ENCODE peak calls at places on chromosomes 16 and 17, in five cellular contexts. R is endothelial cell of umbilical vein, Y is ovary, K is stomach, S is adrenal gland. I is an unnamed sample.

GRCh38 chr17:19573075-19573474 is 39.4 kb downstream of the SLC47A1 start:
- DNase-seq in R (no peak), Y (no peak), K (no peak), S (no peak), I (no peak)

GRCh38 chr16:82782715-82783251 is 156.0 kb downstream of the CDH13 start:
- DNase-seq in R (peak), Y (no peak), K (no peak), S (no peak), I (peak)

GRCh38 chr17:47192549-47192948 is 3.5 kb upstream of the CDC27 start:
- DNase-seq in R (no peak), Y (no peak), K (no peak), S (no peak), I (no peak)

GRCh38 chr17:8830141-8830540 is 31.0 kb upstream of the MFSD6L start:
- DNase-seq in R (no peak), Y (no peak), K (no peak), S (no peak), I (no peak)

GRCh38 chr16:85522842-85523601 is 90.1 kb upstream of the GSE1 start:
- DNase-seq in R (no peak), Y (peak), K (peak), S (no peak), I (no peak)

GRCh38 chr17:39400547-39401411 is 647 bp downstream of the FBXL20 start:
- DNase-seq in R (peak), Y (peak), K (peak), S (peak), I (no peak)

GRCh38 chr17:12089809-12090384 is 69.2 kb downstream of the MAP2K4 start:
- DNase-seq in R (peak), Y (no peak), K (no peak), S (no peak), I (no peak)

GRCh38 chr17:32772453-32773025 is 104.4 kb downstream of the MYO1D start:
- DNase-seq in R (no peak), Y (no peak), K (no peak), S (no peak), I (no peak)

GRCh38 chr17:71023631-71024030 is 854.3 kb downstream of the KCNJ2 start:
- DNase-seq in R (no peak), Y (no peak), K (no peak), S (no peak), I (no peak)

GRCh38 chr17:38464723-38465419 is 36.6 kb downstream of the ARHGAP23 start:
- DNase-seq in R (peak), Y (peak), K (peak), S (peak), I (peak)

GRCh38 chr17:14351493-14351892 is 50.6 kb downstream of the HS3ST3B1 start:
- DNase-seq in R (no peak), Y (no peak), K (no peak), S (no peak), I (no peak)

GRCh38 chr17:59561042-59561441 is 4.4 kb upstream of the DHX40 start:
- DNase-seq in R (peak), Y (no peak), K (no peak), S (no peak), I (no peak)

GRCh38 chr17:57927048-57927723 is 28.0 kb downstream of the CUEDC1 start:
- DNase-seq in R (peak), Y (no peak), K (peak), S (no peak), I (no peak)

GRCh38 chr17:41772218-41772585 is 14.3 kb downstream of the JUP start:
- DNase-seq in R (no peak), Y (no peak), K (peak), S (no peak), I (peak)

GRCh38 chr17:81717049-81717765 is 5.1 kb downstream of the SLC25A10 start:
- DNase-seq in R (no peak), Y (no peak), K (no peak), S (no peak), I (peak)

GRCh38 chr17:1002412-1002753 is 5.5 kb downstream of the TIMM22 start:
- DNase-seq in R (no peak), Y (peak), K (no peak), S (no peak), I (no peak)

GRCh38 chr17:65456368-65457151 is 104.9 kb downstream of the AXIN2 start:
- DNase-seq in R (no peak), Y (no peak), K (no peak), S (no peak), I (no peak)

GRCh38 chr17:48294989-48295892 is 134.8 kb downstream of the SKAP1 start:
- DNase-seq in R (peak), Y (no peak), K (no peak), S (no peak), I (no peak)

GRCh38 chr17:73291260-73291801 is 20.5 kb downstream of the CDC42EP4 start:
- DNase-seq in R (peak), Y (peak), K (peak), S (peak), I (peak)

GRCh38 chr16:78122774-78123315 is 23.4 kb downstream of the WWOX start:
- DNase-seq in R (peak), Y (no peak), K (no peak), S (no peak), I (no peak)

GRCh38 chr17:29390856-29391631 is 881 bp downstream of the TAOK1 start:
- DNase-seq in R (peak), Y (no peak), K (no peak), S (peak), I (peak)

GRCh38 chr16:68700120-68700519 is 37.0 kb upstream of the CDH1 start:
- DNase-seq in R (peak), Y (peak), K (no peak), S (no peak), I (no peak)

GRCh38 chr16:27458196-27458728 is 56.3 kb downstream of the IL21R start:
- DNase-seq in R (no peak), Y (no peak), K (no peak), S (no peak), I (no peak)

GRCh38 chr17:35660902-35661301 is 70.5 kb upstream of the RASL10B start:
- DNase-seq in R (no peak), Y (no peak), K (no peak), S (no peak), I (no peak)

GRCh38 chr17:18990331-18990730 is 14.2 kb downstream of the FAM83G start:
- DNase-seq in R (no peak), Y (no peak), K (no peak), S (no peak), I (no peak)

GRCh38 chr16:12119562-12119961 is 143.0 kb downstream of the SNX29 start:
- DNase-seq in R (no peak), Y (peak), K (peak), S (peak), I (no peak)

GRCh38 chr16:69793521-69793920 is 31.4 kb downstream of the WWP2 start:
- DNase-seq in R (no peak), Y (no peak), K (no peak), S (no peak), I (no peak)

GRCh38 chr17:7060165-7060890 is 16.4 kb upstream of the SLC16A11 start:
- DNase-seq in R (peak), Y (no peak), K (peak), S (peak), I (peak)

GRCh38 chr16:56982695-56983094 is 6.7 kb upstream of the NLRC5 start:
- DNase-seq in R (no peak), Y (no peak), K (no peak), S (no peak), I (no peak)

GRCh38 chr16:84947996-84948854 is 63.1 kb downstream of the ZDHHC7 start:
- DNase-seq in R (no peak), Y (no peak), K (no peak), S (no peak), I (peak)

GRCh38 chr16:777826-778225 is 10.4 kb downstream of the RPUSD1 start:
- DNase-seq in R (no peak), Y (no peak), K (no peak), S (no peak), I (no peak)

GRCh38 chr16:27222499-27223225 is 19.3 kb downstream of the KDM8 start:
- DNase-seq in R (no peak), Y (no peak), K (peak), S (no peak), I (peak)

GRCh38 chr16:57797526-57798266 is 4.6 kb downstream of the KIFC3 start:
- DNase-seq in R (no peak), Y (no peak), K (peak), S (no peak), I (peak)

GRCh38 chr16:70634861-70635260 is 11.5 kb upstream of the IL34 start:
- DNase-seq in R (no peak), Y (no peak), K (no peak), S (no peak), I (no peak)

GRCh38 chr16:86942469-86943175 is 364.3 kb downstream of the FOXL1 start:
- DNase-seq in R (no peak), Y (no peak), K (no peak), S (no peak), I (no peak)

GRCh38 chr16:66364959-66365306 is 1.6 kb upstream of the CDH5 start:
- DNase-seq in R (no peak), Y (no peak), K (no peak), S (no peak), I (no peak)

GRCh38 chr16:66365588-66365987 is 903 bp upstream of the CDH5 start:
- DNase-seq in R (peak), Y (peak), K (no peak), S (peak), I (no peak)

GRCh38 chr16:66364117-66364958 is 2.2 kb upstream of the CDH5 start:
- DNase-seq in R (peak), Y (peak), K (no peak), S (peak), I (no peak)

GRCh38 chr16:66367968-66368891 is 1.7 kb downstream of the CDH5 start:
- DNase-seq in R (peak), Y (no peak), K (no peak), S (no peak), I (no peak)

DNA sequence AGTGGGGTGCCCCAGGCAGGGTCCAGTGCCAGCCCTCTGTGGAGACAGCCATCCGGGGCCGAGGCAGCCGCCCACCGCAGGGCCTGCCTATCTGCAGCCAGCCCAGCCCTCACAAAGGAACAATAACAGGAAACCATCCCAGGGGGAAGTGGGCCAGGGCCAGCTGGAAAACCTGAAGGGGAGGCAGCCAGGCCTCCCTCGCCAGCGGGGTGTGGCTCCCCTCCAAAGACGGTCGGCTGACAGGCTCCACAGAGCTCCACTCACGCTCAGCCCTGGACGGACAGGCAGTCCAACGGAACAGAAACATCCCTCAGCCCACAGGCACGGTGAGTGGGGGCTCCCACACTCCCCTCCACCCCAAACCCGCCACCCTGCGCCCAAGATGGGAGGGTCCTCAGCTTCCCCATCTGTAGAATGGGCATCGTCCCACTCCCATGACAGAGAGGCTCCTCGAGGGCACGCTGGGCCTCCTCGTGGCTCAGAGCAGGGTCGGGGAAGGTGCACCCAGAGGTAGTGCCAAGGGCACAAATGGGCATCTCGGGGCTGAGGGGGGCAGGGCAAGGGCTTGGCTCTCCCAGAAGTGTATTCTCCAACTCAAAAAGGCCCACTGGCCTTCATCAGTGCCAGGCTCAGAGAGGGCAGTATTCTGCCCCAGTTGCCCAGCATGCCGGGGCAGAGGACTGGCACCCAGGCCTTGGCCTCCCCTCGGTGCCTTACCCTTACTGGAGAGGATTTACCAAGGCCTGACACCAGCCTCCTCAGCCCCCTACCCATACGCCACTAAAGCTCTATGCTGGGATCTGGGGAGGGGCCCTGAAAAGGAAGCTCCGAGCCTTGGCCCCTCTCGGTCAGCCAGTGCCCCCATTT is at the start of gene CDH5:
- DNase-seq in R (peak), Y (peak), K (no peak), S (peak), I (no peak)
- TF ChIP-seq POLR2A in R (peak), Y (no peak), K (no peak), S (peak), I (peak)

GRCh38 chr17:75996665-75997590 is 3.7 kb upstream of the CDK3 start:
- DNase-seq in R (no peak), Y (no peak), K (peak), S (no peak), I (peak)

GRCh38 chr17:75995385-75995925 is 5.2 kb upstream of the CDK3 start:
- DNase-seq in R (no peak), Y (no peak), K (no peak), S (no peak), I (no peak)

GRCh38 chr17:76000016-76000754 is 470 bp upstream of the CDK3 start:
- DNase-seq in R (peak), Y (no peak), K (peak), S (peak), I (peak)

GRCh38 chr17:76000755-76001521 is at the start of gene CDK3:
- DNase-seq in R (no peak), Y (no peak), K (no peak), S (no peak), I (no peak)

DNA sequence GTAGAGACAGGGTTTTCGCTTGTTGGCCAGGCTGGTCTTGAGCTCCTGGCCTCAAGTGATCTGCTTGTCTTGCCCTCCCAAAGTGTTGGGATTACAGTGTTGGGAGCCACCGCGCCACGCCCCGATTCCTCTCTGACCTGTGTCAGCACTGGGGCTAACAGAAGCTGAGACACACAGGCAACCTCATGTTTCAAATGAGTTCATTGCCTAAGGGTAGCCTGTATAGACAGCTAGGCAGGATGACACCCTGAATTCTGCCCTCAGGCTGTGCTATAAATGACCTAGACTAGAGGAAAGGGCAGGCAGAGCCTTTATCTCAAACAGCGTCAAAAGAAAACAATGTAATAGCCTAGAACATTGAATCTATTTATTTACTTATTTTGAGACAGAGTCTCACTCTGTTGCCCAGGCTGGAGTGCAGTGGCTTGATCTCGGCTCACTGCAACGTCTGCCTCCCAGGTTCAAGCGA is 2.3 kb upstream of the CDK3 start:
- DNase-seq in R (no peak), Y (no peak), K (no peak), S (no peak), I (no peak)
- H3K27ac ChIP-seq in R (no peak), Y (no peak), K (no peak), S (no peak), I (peak)

GRCh38 chr16:48384982-48385271 is 286 bp downstream of the SIAH1 start:
- DNase-seq in R (no peak), Y (peak), K (no peak), S (no peak), I (no peak)
- H3K4me3 ChIP-seq in R (peak), Y (peak), K (peak), S (no peak), I (peak)

GRCh38 chr17:31054761-31055160 is 40.0 kb upstream of the NF1 start:
- DNase-seq in R (no peak), Y (no peak), K (no peak), S (no peak), I (no peak)

GRCh38 chr17:31051517-31051916 is 43.3 kb upstream of the NF1 start:
- DNase-seq in R (no peak), Y (no peak), K (no peak), S (no peak), I (no peak)

GRCh38 chr17:31050948-31051347 is 43.8 kb upstream of the NF1 start:
- DNase-seq in R (no peak), Y (no peak), K (no peak), S (no peak), I (no peak)

GRCh38 chr17:31053076-31053475 is 41.7 kb upstream of the NF1 start:
- DNase-seq in R (no peak), Y (no peak), K (no peak), S (no peak), I (no peak)

GRCh38 chr17:31052187-31052889 is 42.4 kb upstream of the NF1 start:
- DNase-seq in R (no peak), Y (peak), K (no peak), S (peak), I (no peak)
- TF ChIP-seq POLR2A in R (no peak), Y (no peak), K (no peak), S (no peak), I (no peak)

GRCh38 chr16:30136971-30137601 is 14.1 kb upstream of the MAPK3 start:
- DNase-seq in R (no peak), Y (no peak), K (no peak), S (no peak), I (no peak)
- H3K27ac ChIP-seq in R (no peak), Y (no peak), K (no peak), S (no peak), I (no peak)

DNA sequence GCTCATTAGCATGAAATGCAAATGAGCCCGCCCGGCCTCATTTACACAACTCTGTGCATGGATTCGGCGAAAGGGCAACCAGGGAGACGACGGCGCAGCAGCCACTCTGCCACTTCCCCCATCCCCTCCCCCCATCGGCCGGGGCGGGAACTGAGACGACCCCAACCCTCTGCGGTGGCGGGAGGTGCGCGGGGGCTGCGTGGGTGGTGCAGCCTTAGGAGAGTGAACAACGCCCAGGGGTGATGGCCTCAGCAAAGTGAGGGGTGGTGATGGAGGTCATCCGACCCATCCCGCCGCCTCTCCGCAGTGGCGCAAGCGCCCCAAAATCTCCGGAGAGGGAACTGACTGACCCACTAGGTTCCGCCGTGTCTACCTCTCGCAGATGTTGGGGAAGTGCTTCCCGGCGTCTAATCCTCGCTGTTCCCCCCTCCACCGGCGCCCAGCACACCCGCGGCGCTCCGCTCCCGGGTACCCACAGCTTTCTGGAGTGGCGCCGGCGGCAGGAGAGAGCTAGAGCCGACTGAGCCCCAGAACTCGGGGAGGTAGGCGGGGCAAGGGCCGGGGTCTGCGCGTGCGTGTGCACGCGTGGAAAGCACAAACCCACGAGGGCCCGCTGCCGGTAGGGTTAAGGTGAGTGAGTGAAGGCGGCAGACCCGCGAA is 1.4 kb upstream of the CACNA1G start:
- DNase-seq in R (no peak), Y (peak), K (no peak), S (no peak), I (no peak)
- H3K4me3 ChIP-seq in R (no peak), Y (no peak), K (peak), S (no peak), I (no peak)

GRCh38 chr17:79800325-79801155 is 3.7 kb upstream of the CBX8 start:
- DNase-seq in R (no peak), Y (no peak), K (no peak), S (no peak), I (no peak)
- TF ChIP-seq POLR2A in R (no peak), Y (no peak), K (no peak), S (no peak), I (no peak)

GRCh38 chr17:44793885-44794698 is 35.3 kb downstream of the ADAM11 start:
- DNase-seq in R (no peak), Y (no peak), K (no peak), S (no peak), I (no peak)
- H3K27ac ChIP-seq in R (peak), Y (no peak), K (peak), S (no peak), I (peak)

DNA sequence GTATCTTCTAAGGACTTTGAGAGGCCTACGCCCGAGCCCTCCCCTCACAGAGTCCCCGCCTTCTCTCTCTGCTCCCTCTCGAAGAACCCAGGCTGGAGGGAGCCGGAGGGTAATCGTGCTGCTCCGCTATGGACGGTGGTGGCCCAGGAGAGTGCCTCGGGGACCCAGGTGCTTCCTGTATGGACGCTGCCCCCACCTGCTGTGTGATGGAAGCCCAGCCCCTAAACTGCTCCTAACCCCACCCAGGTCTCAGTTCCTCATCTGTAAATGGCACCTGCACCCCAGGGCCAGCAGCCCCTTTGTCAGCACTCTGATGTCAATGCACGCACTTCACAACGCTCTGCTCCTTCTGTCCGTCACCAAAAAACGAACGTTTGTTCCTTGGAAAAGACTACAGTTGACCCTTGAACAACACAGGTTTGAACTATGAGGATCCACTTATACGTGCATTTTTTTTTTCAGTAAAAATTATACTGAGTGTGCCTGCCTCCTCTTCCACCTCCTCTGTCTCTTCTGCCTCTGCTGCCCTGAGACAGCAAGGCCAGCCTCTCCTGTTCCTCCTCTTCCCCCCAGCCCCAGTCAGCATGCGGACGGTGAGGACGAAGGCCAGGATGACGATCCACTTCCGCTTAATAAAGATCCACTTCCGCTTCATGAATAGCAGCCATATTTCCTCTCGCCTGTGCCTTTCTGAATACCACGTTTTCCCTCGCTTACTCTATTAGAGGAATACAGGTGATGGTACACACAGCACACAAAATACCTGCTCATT is 118.3 kb downstream of the BANP start:
- DNase-seq in R (no peak), Y (no peak), K (peak), S (no peak), I (peak)
- H3K4me3 ChIP-seq in R (no peak), Y (no peak), K (no peak), S (no peak), I (no peak)

I was measured in right lobe of liver.